ENCODE peak calls at places on chromosomes 2 and 18, in eight cellular contexts. M is endodermal cell, L is stomach, H is mucosa of descending colon, P is psoas muscle, U is AG09309, X is cardiac fibroblast, Z is HCT116. G is an unnamed sample.

GRCh38 chr18:75551071-75551470 is 123.6 kb upstream of the SMIM21 start:
- DNase-seq in P (no peak), Z (no peak), M (no peak), U (no peak), X (no peak), H (no peak), L (no peak), G (no peak)

GRCh38 chr18:7870855-7871254 is 303.7 kb downstream of the PTPRM start:
- DNase-seq in P (no peak), M (no peak), Z (no peak), U (peak), L (no peak), H (no peak), X (peak), G (no peak)

GRCh38 chr18:9337875-9338274 is 3.3 kb downstream of the TWSG1 start:
- DNase-seq in H (no peak), X (no peak), M (no peak), Z (no peak), U (no peak), P (no peak), L (no peak), G (no peak)

GRCh38 chr2:11716689-11717321 is 29.6 kb upstream of the LPIN1 start:
- DNase-seq in U (no peak), L (no peak), P (no peak), H (no peak), X (peak), Z (no peak), M (no peak), G (no peak)

GRCh38 chr2:69181806-69182427 is 168.9 kb downstream of the ANTXR1 start:
- DNase-seq in L (no peak), X (no peak), P (no peak), H (no peak), U (no peak), M (no peak), Z (no peak), G (no peak)

GRCh38 chr18:21183670-21184069 is 58.4 kb upstream of the GREB1L start:
- DNase-seq in X (no peak), U (no peak), L (no peak), H (no peak), P (no peak), Z (no peak), M (no peak), G (no peak)

GRCh38 chr2:19059076-19059475 is 299.3 kb downstream of the OSR1 start:
- DNase-seq in P (no peak), X (no peak), H (no peak), L (no peak), Z (no peak), U (no peak), M (peak), G (no peak)

GRCh38 chr2:49028101-49028500 is 126.2 kb downstream of the FSHR start:
- DNase-seq in Z (no peak), X (no peak), M (no peak), H (no peak), L (no peak), U (no peak), P (no peak), G (no peak)

GRCh38 chr2:117720765-117721164 is 93.7 kb upstream of the DDX18 start:
- DNase-seq in H (no peak), Z (no peak), M (no peak), X (no peak), L (no peak), P (no peak), U (no peak), G (no peak)

GRCh38 chr2:204542967-204543608 is 2.2 kb upstream of the PARD3B start:
- DNase-seq in M (no peak), H (no peak), U (no peak), P (no peak), L (no peak), X (peak), Z (no peak), G (no peak)

GRCh38 chr2:208489687-208490086 is 83.1 kb downstream of the PTH2R start:
- DNase-seq in L (no peak), P (no peak), X (no peak), U (no peak), H (no peak), M (no peak), Z (no peak), G (no peak)

GRCh38 chr2:26068602-26069298 is 34.9 kb downstream of the RAB10 start:
- DNase-seq in H (no peak), Z (peak), L (no peak), P (no peak), X (peak), U (peak), M (no peak), G (peak)

GRCh38 chr2:145864501-145864900 is 1344.6 kb upstream of the ZEB2 start:
- DNase-seq in U (no peak), L (no peak), X (no peak), Z (no peak), H (no peak), P (no peak), M (no peak), G (no peak)

GRCh38 chr2:191601060-191601459 is 76.9 kb upstream of the NABP1 start:
- DNase-seq in L (no peak), U (no peak), X (no peak), Z (no peak), P (no peak), M (no peak), H (no peak), G (no peak)

GRCh38 chr2:109066501-109066900 is 62.5 kb upstream of the SH3RF3 start:
- DNase-seq in P (no peak), M (no peak), L (no peak), U (no peak), X (no peak), Z (no peak), H (no peak), G (no peak)

GRCh38 chr2:126419403-126419802 is 236.6 kb upstream of the GYPC start:
- DNase-seq in X (no peak), P (no peak), Z (no peak), M (no peak), H (no peak), L (no peak), U (no peak), G (no peak)

GRCh38 chr2:131005229-131005935 is 87.9 kb downstream of the FAM168B start:
- DNase-seq in L (no peak), P (no peak), U (no peak), M (no peak), Z (no peak), H (no peak), X (no peak), G (no peak)

GRCh38 chr2:152569186-152569585 is 148.1 kb downstream of the PRPF40A start:
- DNase-seq in M (peak), Z (no peak), H (no peak), X (no peak), P (no peak), U (no peak), L (no peak), G (no peak)

GRCh38 chr18:23632615-23633014 is 30.1 kb downstream of the ANKRD29 start:
- DNase-seq in H (no peak), L (no peak), Z (no peak), M (no peak), X (no peak), P (no peak), U (no peak), G (no peak)

GRCh38 chr2:29449499-29449898 is 334.3 kb downstream of the CLIP4 start:
- DNase-seq in L (no peak), P (no peak), Z (no peak), X (no peak), H (no peak), U (no peak), M (no peak), G (no peak)

GRCh38 chr2:172745636-172746035 is 10.0 kb downstream of the RAPGEF4 start:
- DNase-seq in X (peak), H (no peak), Z (no peak), M (no peak), U (no peak), P (no peak), L (no peak), G (no peak)

GRCh38 chr2:165634855-165635254 is 159.2 kb downstream of the GALNT3 start:
- DNase-seq in M (peak), X (peak), L (peak), H (no peak), P (no peak), Z (no peak), U (no peak), G (peak)

GRCh38 chr2:183623227-183623626 is 499.0 kb downstream of the NUP35 start:
- DNase-seq in X (no peak), M (no peak), U (no peak), Z (no peak), H (no peak), L (no peak), P (no peak), G (no peak)

GRCh38 chr2:86807462-86808275 is 17.0 kb upstream of the CD8A start:
- DNase-seq in L (peak), Z (peak), U (no peak), M (peak), H (peak), X (peak), P (peak), G (no peak)

GRCh38 chr2:166448106-166448505 is 45.9 kb downstream of the SCN7A start:
- DNase-seq in M (no peak), Z (no peak), X (no peak), P (no peak), U (no peak), L (no peak), H (no peak), G (no peak)

GRCh38 chr2:65390134-65390533 is 42.3 kb downstream of the SPRED2 start:
- DNase-seq in Z (no peak), H (peak), M (no peak), P (no peak), U (no peak), X (no peak), L (peak), G (no peak)

GRCh38 chr2:230583593-230583992 is 129.0 kb upstream of the CAB39 start:
- DNase-seq in M (no peak), P (no peak), X (no peak), H (no peak), Z (no peak), L (no peak), U (no peak), G (no peak)

GRCh38 chr2:7070483-7070882 is 153.3 kb downstream of the RNF144A start:
- DNase-seq in M (no peak), L (no peak), U (no peak), P (no peak), Z (no peak), H (no peak), X (no peak), G (no peak)
- TF ChIP-seq CTCF in M (no peak), L (no peak), U (no peak), P (no peak), Z (no peak), H (no peak), X (no peak), G (no peak)

GRCh38 chr2:37489536-37489935 is 145.1 kb downstream of the QPCT start:
- DNase-seq in Z (no peak), X (no peak), L (no peak), H (no peak), P (no peak), M (no peak), U (no peak), G (no peak)
- H3K4me3 ChIP-seq in Z (no peak), X (no peak), L (no peak), H (no peak), P (no peak), M (no peak), U (no peak), G (no peak)

GRCh38 chr2:15845294-15845693 is 95.1 kb upstream of the MYCN start:
- DNase-seq in U (no peak), H (no peak), M (no peak), L (no peak), Z (no peak), X (no peak), P (no peak), G (no peak)

GRCh38 chr2:15845737-15846405 is 94.5 kb upstream of the MYCN start:
- DNase-seq in L (no peak), P (no peak), U (no peak), H (no peak), M (no peak), Z (no peak), X (no peak), G (no peak)

GRCh38 chr2:15844099-15844801 is 96.1 kb upstream of the MYCN start:
- DNase-seq in M (no peak), X (no peak), L (no peak), Z (no peak), H (no peak), U (no peak), P (no peak), G (no peak)

GRCh38 chr2:15842771-15843666 is 97.3 kb upstream of the MYCN start:
- DNase-seq in U (no peak), X (no peak), P (no peak), L (no peak), Z (no peak), H (no peak), M (no peak), G (no peak)

GRCh38 chr2:15846626-15847025 is 93.7 kb upstream of the MYCN start:
- DNase-seq in M (no peak), H (no peak), Z (no peak), X (no peak), P (no peak), U (no peak), L (no peak), G (no peak)
- TF ChIP-seq CTCF in M (no peak), H (no peak), Z (no peak), X (no peak), P (no peak), U (no peak), L (no peak), G (no peak)

DNA sequence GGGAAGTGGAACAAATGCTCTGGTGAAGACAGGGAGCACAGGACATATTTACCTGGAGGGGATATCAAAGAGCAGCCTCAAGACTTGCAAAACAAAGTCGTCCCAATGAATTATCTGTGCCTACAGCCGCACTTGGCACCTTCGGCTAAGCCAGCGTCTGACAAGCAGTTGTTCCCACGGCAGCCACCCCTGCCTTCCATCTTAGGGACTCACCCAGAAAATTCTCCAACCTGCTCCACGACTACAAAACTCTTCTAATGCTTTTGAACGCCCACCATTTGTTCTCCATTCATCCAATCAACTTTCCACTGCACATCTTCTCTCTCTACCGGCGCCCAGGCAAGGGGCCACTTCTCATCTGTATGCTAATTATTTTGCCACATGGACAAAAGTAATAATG is 7.0 kb downstream of the MYT1L start:
- DNase-seq in H (no peak), U (no peak), X (no peak), Z (no peak), P (no peak), L (no peak), M (no peak), G (no peak)
- H3K4me3 ChIP-seq in H (no peak), U (no peak), X (no peak), Z (no peak), P (no peak), L (no peak), M (no peak), G (no peak)

GRCh38 chr2:20603791-20604190 is 47.1 kb downstream of the HS1BP3 start:
- DNase-seq in Z (no peak), H (no peak), M (peak), X (no peak), P (no peak), U (no peak), L (peak), G (no peak)

GRCh38 chr2:20599861-20600461 is 50.9 kb downstream of the HS1BP3 start:
- DNase-seq in X (no peak), M (peak), Z (no peak), L (peak), P (no peak), U (no peak), H (no peak), G (no peak)

GRCh38 chr2:20599001-20599600 is 51.8 kb downstream of the HS1BP3 start:
- DNase-seq in L (peak), U (no peak), P (peak), M (peak), H (peak), X (no peak), Z (no peak), G (no peak)

GRCh38 chr2:20602803-20603202 is 48.1 kb downstream of the HS1BP3 start:
- DNase-seq in U (no peak), Z (no peak), L (no peak), H (no peak), X (no peak), P (no peak), M (no peak), G (no peak)

GRCh38 chr2:20600756-20601325 is 50.1 kb downstream of the HS1BP3 start:
- DNase-seq in L (no peak), H (no peak), X (peak), P (no peak), U (no peak), M (no peak), Z (no peak), G (no peak)
- TF ChIP-seq CTCF in L (no peak), H (no peak), X (no peak), P (peak), U (peak), M (peak), Z (peak), G (no peak)